ENCODE peak calls at places on chromosome 9, in seven cellular contexts. I is GM23248; P is mucosa of descending colon; O is heart right ventricle; J is Peyer's patch; G is upper lobe of right lung; V is effector memory CD4-positive, alpha-beta T cell. B is an unnamed sample. For H3K9me3, the result is how much of the 10 kb centered on the place peaks cover.

GRCh38 chr9:24824607-24825006 is 278.9 kb upstream of the IZUMO3 start:
- DNase-seq in I (no peak), P (no peak), O (no peak), J (no peak), G (no peak), V (no peak), B (no peak)

GRCh38 chr9:14080940-14081621 is 232.9 kb downstream of the NFIB start:
- DNase-seq in I (peak), P (no peak), O (no peak), J (no peak), G (no peak), V (no peak), B (no peak)

GRCh38 chr9:88511906-88512305 is 23.1 kb upstream of the NXNL2 start:
- DNase-seq in I (no peak), P (no peak), O (no peak), J (no peak), G (no peak), V (no peak), B (no peak)

GRCh38 chr9:84869091-84869490 is 199.6 kb downstream of the NTRK2 start:
- DNase-seq in I (no peak), P (no peak), O (no peak), J (no peak), G (no peak), V (no peak), B (no peak)

GRCh38 chr9:108517591-108518365 is 338.0 kb downstream of the ACTL7B start:
- DNase-seq in I (peak), P (no peak), O (peak), J (no peak), G (no peak), V (no peak), B (no peak)

GRCh38 chr9:75101004-75101601 is 12.8 kb downstream of the OSTF1 start:
- DNase-seq in I (no peak), P (no peak), O (no peak), J (no peak), G (peak), V (no peak), B (no peak)

GRCh38 chr9:114366334-114367128 is 21.3 kb downstream of the AKNA start:
- DNase-seq in I (peak), P (no peak), O (no peak), J (no peak), G (peak), V (no peak), B (no peak)

GRCh38 chr9:125932012-125932411 is 184.8 kb downstream of the PBX3 start:
- DNase-seq in I (peak), P (no peak), O (peak), J (no peak), G (no peak), V (no peak), B (no peak)

GRCh38 chr9:5511935-5512580 is 1.7 kb downstream of the PDCD1LG2 start:
- DNase-seq in I (peak), P (no peak), O (no peak), J (no peak), G (no peak), V (no peak), B (no peak)

DNA sequence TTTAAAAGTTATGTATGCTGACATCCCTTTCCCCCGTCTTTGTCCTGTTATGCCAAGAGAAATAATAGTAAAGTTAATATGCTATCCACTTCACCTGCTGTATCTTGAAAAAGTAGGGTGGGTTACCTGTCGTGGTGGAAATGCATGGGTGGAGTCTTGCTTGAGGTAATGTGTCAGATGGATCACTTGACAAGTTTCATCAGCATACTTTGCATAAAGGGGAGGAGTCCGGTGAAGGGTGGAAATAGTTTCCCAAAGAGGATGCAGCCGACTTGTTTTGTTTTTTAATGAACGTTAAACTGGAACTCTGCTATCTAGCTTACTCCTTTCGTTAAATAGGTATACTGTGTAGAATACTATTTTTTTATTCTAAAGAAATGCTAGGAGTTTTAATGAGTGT is 9.0 kb upstream of the DMRT3 start:
- DNase-seq in I (no peak), P (no peak), O (no peak), J (no peak), G (no peak), V (no peak), B (no peak)
- H3K4me3 ChIP-seq in I (no peak), P (no peak), O (no peak), J (no peak), G (no peak), V (no peak), B (no peak)

GRCh38 chr9:135649508-135649907 is 10.2 kb upstream of the GLT6D1 start:
- DNase-seq in I (no peak), P (no peak), O (no peak), J (no peak), G (no peak), V (no peak), B (no peak)
- H3K9me3 ChIP-seq in I (under half), P (under half), O (under half), J (under half), G (under half), V (under half), B (under half)

DNA sequence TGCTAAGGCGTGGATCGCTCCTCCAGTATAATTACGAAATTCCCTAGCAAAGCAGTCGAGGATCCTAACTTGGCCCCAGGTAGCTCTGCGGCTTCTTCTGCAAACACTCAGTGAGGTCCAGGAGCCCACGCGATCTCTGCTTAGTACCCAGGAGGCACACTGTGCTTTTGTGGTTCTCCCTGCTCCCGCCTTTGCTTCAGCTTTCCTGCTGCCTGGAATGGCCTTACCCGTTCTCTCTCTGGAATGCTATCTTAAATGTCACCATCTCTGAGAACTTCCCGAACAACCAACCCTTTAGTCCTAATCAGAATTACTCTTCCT is 639 bp downstream of the INVS start:
- DNase-seq in I (no peak), P (peak), O (no peak), J (no peak), G (peak), V (no peak), B (no peak)
- H3K4me3 ChIP-seq in I (peak), P (no peak), O (peak), J (peak), G (peak), V (peak), B (peak)

GRCh38 chr9:129419382-129419899 is 201.5 kb downstream of the C9orf50 start:
- DNase-seq in I (no peak), P (no peak), O (no peak), J (no peak), G (no peak), V (no peak), B (no peak)

GRCh38 chr9:129422843-129423700 is 197.8 kb downstream of the C9orf50 start:
- DNase-seq in I (no peak), P (no peak), O (peak), J (no peak), G (no peak), V (no peak), B (no peak)

GRCh38 chr9:129420721-129421120 is 200.2 kb downstream of the C9orf50 start:
- DNase-seq in I (no peak), P (no peak), O (no peak), J (no peak), G (no peak), V (no peak), B (no peak)

GRCh38 chr9:129422032-129422842 is 198.7 kb downstream of the C9orf50 start:
- DNase-seq in I (no peak), P (no peak), O (no peak), J (no peak), G (no peak), V (no peak), B (no peak)

DNA sequence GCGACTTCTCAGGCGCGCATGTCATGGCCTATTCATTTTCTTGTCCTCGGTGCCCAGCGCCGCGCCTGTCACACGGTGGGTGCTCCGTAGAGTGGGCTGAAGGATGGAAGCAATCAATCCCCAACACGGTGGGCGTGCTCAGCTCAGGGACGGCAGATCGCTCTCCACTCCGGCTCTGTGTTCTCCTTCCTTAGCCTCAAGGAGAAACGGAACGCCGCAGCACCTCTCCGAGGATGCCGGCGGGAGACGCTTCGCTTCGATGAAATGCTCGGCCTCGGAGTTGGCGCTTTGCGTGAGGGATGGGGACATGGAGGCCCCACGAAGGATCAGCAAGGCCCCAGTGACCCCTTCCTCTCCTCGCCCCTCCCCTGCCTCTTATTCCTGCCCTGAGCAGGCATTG is 199.5 kb downstream of the C9orf50 start:
- DNase-seq in I (no peak), P (no peak), O (no peak), J (no peak), G (no peak), V (no peak), B (no peak)
- H3K9me3 ChIP-seq in I (under half), P (under half), O (under half), J (under half), G (under half), V (under half), B (under half)

DNA sequence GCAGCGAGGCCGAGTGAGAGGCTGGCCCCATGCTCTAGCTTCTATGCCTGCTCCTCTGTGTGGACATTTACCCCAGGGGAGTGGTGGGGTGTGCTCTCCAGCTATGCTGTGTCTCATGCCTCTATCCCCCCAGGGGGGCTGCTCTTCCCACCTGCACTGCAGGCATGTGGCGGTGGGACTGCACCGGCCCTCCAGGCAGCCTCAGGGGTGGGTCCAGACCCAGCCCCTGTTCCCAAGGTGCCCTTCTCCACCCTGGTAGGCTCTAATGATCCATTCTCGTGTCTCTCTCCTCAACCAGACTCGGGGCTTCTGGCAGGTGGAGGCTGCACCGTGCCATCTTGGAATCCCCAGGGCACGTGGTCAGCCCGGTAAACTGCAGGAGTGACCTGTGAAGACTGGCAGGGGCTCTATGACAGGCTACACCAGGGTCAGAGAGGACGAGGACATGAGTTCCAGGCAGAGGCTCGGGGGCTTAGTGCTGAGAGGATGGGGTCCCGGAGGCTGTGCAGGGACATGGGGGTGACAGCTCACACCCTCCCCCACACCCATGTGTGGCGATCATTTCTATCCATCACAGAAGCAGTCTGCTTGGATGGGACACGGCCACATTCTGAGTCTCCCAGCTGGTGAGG is 22.7 kb upstream of the COL5A1 start:
- DNase-seq in I (no peak), P (no peak), O (no peak), J (no peak), G (peak), V (no peak), B (peak)
- H3K4me3 ChIP-seq in I (no peak), P (no peak), O (no peak), J (no peak), G (no peak), V (no peak), B (no peak)

GRCh38 chr9:36871606-36872005 is 162.5 kb downstream of the PAX5 start:
- DNase-seq in I (no peak), P (no peak), O (no peak), J (no peak), G (peak), V (no peak), B (peak)
- H3K9me3 ChIP-seq in I (under half), P (under half), O (under half), J (under half), G (under half), V (under half), B (under half)

DNA sequence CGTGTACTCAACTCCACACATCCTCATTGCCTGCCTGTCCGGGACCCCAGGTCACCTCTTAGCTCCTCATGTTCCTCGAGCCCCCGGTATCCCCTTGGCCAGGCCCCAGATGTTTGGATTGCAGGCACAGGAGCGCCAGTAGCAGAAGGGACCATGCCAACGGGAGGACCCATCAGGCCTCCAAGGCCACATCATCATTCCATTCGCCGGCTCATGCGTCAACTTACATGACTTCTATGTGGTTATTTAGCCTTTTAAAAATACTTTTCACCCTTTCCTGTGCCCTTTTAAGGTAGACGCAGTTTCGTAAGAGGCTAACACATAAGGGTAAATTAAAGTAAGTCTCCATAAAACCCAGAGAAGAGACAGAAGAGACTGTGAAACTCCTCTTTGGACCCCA is 237.5 kb upstream of the DAPK1 start:
- DNase-seq in I (peak), P (no peak), O (no peak), J (no peak), G (no peak), V (no peak), B (no peak)
- H3K4me3 ChIP-seq in I (no peak), P (no peak), O (no peak), J (no peak), G (no peak), V (no peak), B (no peak)

DNA sequence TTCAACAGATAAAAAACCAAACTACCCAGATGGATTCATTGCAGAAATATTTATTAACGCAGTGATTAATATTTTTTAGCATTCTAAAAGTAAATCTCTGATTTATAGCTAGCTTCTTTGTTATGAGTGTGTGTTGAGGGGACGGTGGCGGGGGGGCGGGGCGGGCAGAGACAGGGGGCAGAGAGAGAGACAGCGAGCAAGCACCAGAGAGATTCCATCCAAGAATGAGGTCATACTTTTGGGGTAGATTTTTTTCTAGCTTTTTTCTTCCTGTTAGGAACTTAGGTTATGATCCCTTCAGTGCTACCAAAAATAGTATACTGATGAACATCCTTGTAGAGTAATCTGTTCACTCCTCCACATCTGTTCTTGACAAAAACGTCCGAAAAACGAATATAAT is 500 bp upstream of the ZNF883 start:
- DNase-seq in I (peak), P (no peak), O (no peak), J (no peak), G (no peak), V (no peak), B (no peak)
- H3K9me3 ChIP-seq in I (under half), P (under half), O (under half), J (under half), G (under half), V (under half), B (under half)

GRCh38 chr9:132663120-132663519 is 6.7 kb downstream of the DDX31 start:
- DNase-seq in I (no peak), P (no peak), O (no peak), J (no peak), G (no peak), V (no peak), B (no peak)
- H3K4me3 ChIP-seq in I (no peak), P (no peak), O (no peak), J (no peak), G (no peak), V (no peak), B (no peak)